ENCODE peak calls at places on chromosomes 7 and 10, in five cellular contexts. Q is GM23248, P is left ventricle myocardium inferior, V is tibial artery, I is tibial nerve. R is an unnamed sample. For H3K4me1 and H3K36me3, the result is how much of the 10 kb centered on the place peaks cover.

GRCh38 chr7:159104188-159105030 is 40.3 kb downstream of the VIPR2 start:
- DNase-seq in Q (no peak), V (peak), I (no peak), P (peak), R (no peak)

GRCh38 chr10:12819071-12819470 is 182.4 kb downstream of the CCDC3 start:
- DNase-seq in I (no peak), Q (no peak), P (no peak), V (no peak), R (no peak)

GRCh38 chr10:131431541-131431940 is 120.0 kb upstream of the TCERG1L start:
- DNase-seq in Q (no peak), I (no peak), V (no peak), P (no peak), R (no peak)

GRCh38 chr10:116765549-116766162 is 23.3 kb upstream of the HSPA12A start:
- DNase-seq in V (no peak), I (no peak), Q (no peak), P (no peak), R (no peak)

GRCh38 chr10:31194986-31195385 is 124.0 kb upstream of the ZEB1 start:
- DNase-seq in Q (no peak), I (no peak), P (no peak), V (no peak), R (no peak)

GRCh38 chr10:74081192-74081803 is 69.3 kb downstream of the AP3M1 start:
- DNase-seq in P (no peak), Q (peak), V (peak), I (no peak), R (peak)

GRCh38 chr10:112873541-112873940 is 76.5 kb upstream of the TCF7L2 start:
- DNase-seq in P (no peak), I (no peak), Q (no peak), V (no peak), R (no peak)

GRCh38 chr10:112376578-112376855 is 2.6 kb downstream of the ACSL5 start:
- DNase-seq in I (no peak), V (no peak), Q (no peak), P (no peak), R (no peak)

GRCh38 chr7:4653771-4654170 is 28.3 kb upstream of the FOXK1 start:
- DNase-seq in V (no peak), P (no peak), Q (no peak), I (no peak), R (no peak)

GRCh38 chr7:158741294-158741666 is 36.7 kb upstream of the NCAPG2 start:
- DNase-seq in I (no peak), Q (no peak), V (no peak), P (no peak), R (no peak)

GRCh38 chr7:155258233-155258575 is 39.5 kb upstream of the INSIG1 start:
- DNase-seq in V (peak), P (no peak), I (no peak), Q (peak), R (peak)

GRCh38 chr10:47243791-47244190 is 56.2 kb upstream of the GDF10 start:
- DNase-seq in Q (no peak), V (peak), I (peak), P (no peak), R (no peak)

GRCh38 chr7:43384585-43385308 is 198.2 kb upstream of the STK17A start:
- DNase-seq in P (no peak), I (no peak), Q (peak), V (no peak), R (no peak)

GRCh38 chr10:114271779-114272167 is 32.7 kb downstream of the VWA2 start:
- DNase-seq in I (no peak), V (peak), P (no peak), Q (peak), R (peak)

GRCh38 chr10:37713642-37714041 is 143.8 kb downstream of the ZNF248 start:
- DNase-seq in I (no peak), Q (no peak), P (no peak), V (no peak), R (no peak)

GRCh38 chr10:103757531-103758293 is 97.7 kb downstream of the SH3PXD2A start:
- DNase-seq in V (peak), P (peak), Q (peak), I (no peak), R (peak)

GRCh38 chr7:129295015-129295423 is 70.2 kb downstream of the AHCYL2 start:
- DNase-seq in P (no peak), Q (peak), I (no peak), V (peak), R (peak)

GRCh38 chr10:78685466-78686163 is 383.2 kb upstream of the ZMIZ1 start:
- DNase-seq in V (no peak), P (no peak), I (no peak), Q (peak), R (no peak)

GRCh38 chr7:44534087-44534486 is 7.0 kb downstream of the NPC1L1 start:
- DNase-seq in I (no peak), V (no peak), Q (no peak), P (no peak), R (peak)

GRCh38 chr7:100673942-100674431 is 447 bp downstream of the GNB2 start:
- DNase-seq in I (no peak), V (peak), P (peak), Q (peak), R (peak)

GRCh38 chr10:72215611-72216549 is at the start of the genes ANAPC16 and ASCC1:
- DNase-seq in I (peak), V (peak), P (peak), Q (peak), R (peak)

GRCh38 chr10:72219229-72219814 is 3.2 kb upstream of the ASCC1 start:
- DNase-seq in P (no peak), I (no peak), Q (no peak), V (no peak), R (no peak)

GRCh38 chr10:72218756-72219155 is 2.7 kb upstream of the ASCC1 start:
- DNase-seq in P (no peak), V (no peak), I (no peak), Q (no peak), R (no peak)

GRCh38 chr10:72220637-72221036 is 4.6 kb upstream of the ASCC1 start:
- DNase-seq in Q (no peak), V (no peak), I (no peak), P (no peak), R (no peak)

GRCh38 chr10:72218329-72218728 is 2.3 kb upstream of the ASCC1 start:
- DNase-seq in P (no peak), I (no peak), Q (no peak), V (no peak), R (no peak)
- H3K4me3 ChIP-seq in P (peak), I (peak), Q (no peak), V (no peak), R (no peak)

GRCh38 chr7:22566176-22566575 is 66.2 kb upstream of the STEAP1B start:
- DNase-seq in V (no peak), Q (no peak), P (no peak), I (no peak), R (no peak)
- H3K4me1 ChIP-seq in V (under half), Q (under half), P (half or more), I (under half), R (under half)

GRCh38 chr7:73570521-73570920 is 7.9 kb downstream of the TBL2 start:
- DNase-seq in V (no peak), P (no peak), Q (no peak), I (no peak), R (no peak)
- H3K36me3 ChIP-seq in V (half or more), P (half or more), Q (half or more), I (under half), R (half or more)

DNA sequence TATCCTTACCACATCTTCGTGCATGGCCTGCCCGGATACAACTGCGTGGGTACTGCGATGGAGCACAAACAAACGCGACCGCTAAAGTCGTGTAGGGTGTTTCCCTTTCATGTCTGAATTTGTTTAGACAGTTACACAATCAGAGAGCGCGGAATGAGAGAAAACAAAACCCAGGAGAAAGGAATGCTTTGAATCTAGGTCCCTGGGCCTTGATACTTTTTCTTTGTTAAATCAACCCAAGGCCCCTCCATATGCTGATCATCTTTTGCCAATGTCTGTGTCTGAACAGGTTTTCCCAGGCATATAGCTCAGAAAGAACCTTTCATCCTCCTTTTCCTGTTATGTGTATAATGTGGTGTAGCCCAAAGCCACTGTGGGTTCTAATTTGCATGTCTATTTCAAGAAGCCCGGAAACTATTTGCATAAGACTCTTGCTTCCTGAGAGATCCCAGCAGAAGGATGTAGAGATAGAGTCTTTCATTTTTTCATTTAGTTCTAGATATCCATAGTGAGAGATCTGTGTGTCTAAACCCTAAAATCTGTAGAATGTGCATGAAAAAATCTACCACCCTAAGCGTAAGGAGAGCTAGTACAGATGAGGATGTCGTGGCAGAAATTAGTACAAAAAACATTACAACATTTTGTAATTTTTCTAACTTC is 145.8 kb downstream of the FRMD4A start:
- DNase-seq in P (no peak), V (no peak), Q (no peak), I (no peak), R (no peak)
- H3K4me3 ChIP-seq in P (no peak), V (no peak), Q (no peak), I (no peak), R (no peak)